ENCODE peak calls at places on chromosomes 6 and 20, in eight cellular contexts. I, R, O, N, X, B, M and Z are unnamed samples.

GRCh38 chr6:6843057-6843627 is 254.6 kb downstream of the LY86 start:
- DNase-seq in I (no peak), R (peak; percentile 2), O (no peak), N (no peak), X (no peak), B (no peak), M (no peak), Z (no peak)

GRCh38 chr6:44074383-44075136 is 52.7 kb downstream of the MRPL14 start:
- DNase-seq in I (no peak), R (peak; percentile 81), O (no peak), N (peak; percentile 71), X (peak; percentile 55), B (peak; percentile 90), M (peak; percentile 85), Z (peak; percentile 39)

GRCh38 chr20:15942130-15942529 is 631.1 kb downstream of the KIF16B start:
- DNase-seq in I (no peak), R (peak; percentile 17), O (no peak), N (no peak), X (no peak), B (no peak), M (no peak), Z (no peak)

GRCh38 chr6:90160013-90160412 is 136.6 kb downstream of the BACH2 start:
- DNase-seq in I (no peak), R (no peak), O (peak; percentile 55), N (no peak), X (no peak), B (no peak), M (no peak), Z (no peak)

GRCh38 chr6:136092897-136093296 is 157.2 kb downstream of the MTFR2 start:
- DNase-seq in I (no peak), R (no peak), O (no peak), N (no peak), X (no peak), B (no peak), M (no peak), Z (no peak)

GRCh38 chr6:34656378-34657036 is 40.1 kb downstream of the ILRUN start:
- DNase-seq in I (no peak), R (peak; percentile 81), O (peak; percentile 96), N (peak; percentile 65), X (no peak), B (no peak), M (no peak), Z (no peak)

GRCh38 chr6:90938116-90938515 is 351.2 kb upstream of the MAP3K7 start:
- DNase-seq in I (no peak), R (peak; percentile 14), O (no peak), N (no peak), X (no peak), B (no peak), M (no peak), Z (no peak)

GRCh38 chr6:33073431-33073871 is at the start of gene HLA-DPA1:
- DNase-seq in I (no peak), R (peak; percentile 17), O (no peak), N (peak; percentile 41), X (no peak), B (no peak), M (peak; percentile 35), Z (peak; percentile 20)